ENCODE peak calls at places on chromosomes 5 and 9, in nine cellular contexts. One of them, this sample, is unnamed.

GRCh38 chr5:1856596-1857255 is 26.0 kb downstream of the IRX4 start:
- DNase-seq in stomach: no peak
- DNase-seq in left ventricle myocardium inferior: no peak
- DNase-seq in body of pancreas: no peak
- DNase-seq in cardiac fibroblast: no peak
- DNase-seq in GM12865: no peak
- DNase-seq in upper lobe of right lung: no peak
- DNase-seq in nephron progenitor cell: no peak
- DNase-seq in AG04449: no peak
- DNase-seq in this sample: no peak

GRCh38 chr9:32423371-32423770 is 38.9 kb downstream of the ACO1 start:
- DNase-seq in AG04449: peak
- DNase-seq in upper lobe of right lung: no peak
- DNase-seq in nephron progenitor cell: no peak
- DNase-seq in cardiac fibroblast: peak
- DNase-seq in GM12865: no peak
- DNase-seq in left ventricle myocardium inferior: no peak
- DNase-seq in body of pancreas: no peak
- DNase-seq in stomach: no peak
- DNase-seq in this sample: peak

GRCh38 chr9:112041536-112042243 is 133.4 kb downstream of the SUSD1 start:
- DNase-seq in nephron progenitor cell: no peak
- DNase-seq in AG04449: peak
- DNase-seq in upper lobe of right lung: no peak
- DNase-seq in GM12865: no peak
- DNase-seq in stomach: no peak
- DNase-seq in body of pancreas: peak
- DNase-seq in cardiac fibroblast: peak
- DNase-seq in left ventricle myocardium inferior: no peak
- DNase-seq in this sample: peak

GRCh38 chr5:105924366-105924765 is 1746.4 kb downstream of the EFNA5 start:
- DNase-seq in upper lobe of right lung: no peak
- DNase-seq in cardiac fibroblast: peak
- DNase-seq in body of pancreas: no peak
- DNase-seq in AG04449: peak
- DNase-seq in nephron progenitor cell: no peak
- DNase-seq in GM12865: no peak
- DNase-seq in stomach: no peak
- DNase-seq in left ventricle myocardium inferior: no peak
- DNase-seq in this sample: peak

GRCh38 chr9:38068616-38068865 is 486 bp downstream of the SHB start:
- DNase-seq in cardiac fibroblast: peak
- DNase-seq in upper lobe of right lung: no peak
- DNase-seq in nephron progenitor cell: peak
- DNase-seq in GM12865: peak
- DNase-seq in left ventricle myocardium inferior: no peak
- DNase-seq in AG04449: no peak
- DNase-seq in stomach: peak
- DNase-seq in body of pancreas: peak
- DNase-seq in this sample: peak

GRCh38 chr5:87319469-87319868 is 51.8 kb downstream of the RASA1 start:
- DNase-seq in GM12865: no peak
- DNase-seq in upper lobe of right lung: no peak
- DNase-seq in cardiac fibroblast: no peak
- DNase-seq in stomach: no peak
- DNase-seq in AG04449: no peak
- DNase-seq in nephron progenitor cell: no peak
- DNase-seq in left ventricle myocardium inferior: no peak
- DNase-seq in body of pancreas: no peak
- DNase-seq in this sample: no peak

GRCh38 chr9:70285246-70285645 is 26.5 kb downstream of the SMC5 start:
- DNase-seq in cardiac fibroblast: peak
- DNase-seq in upper lobe of right lung: no peak
- DNase-seq in body of pancreas: no peak
- DNase-seq in GM12865: no peak
- DNase-seq in left ventricle myocardium inferior: no peak
- DNase-seq in stomach: no peak
- DNase-seq in AG04449: no peak
- DNase-seq in nephron progenitor cell: no peak
- DNase-seq in this sample: no peak

GRCh38 chr5:134555889-134556311 is 30.4 kb downstream of the JADE2 start:
- DNase-seq in body of pancreas: no peak
- DNase-seq in upper lobe of right lung: no peak
- DNase-seq in stomach: peak
- DNase-seq in GM12865: peak
- DNase-seq in AG04449: no peak
- DNase-seq in left ventricle myocardium inferior: peak
- DNase-seq in nephron progenitor cell: peak
- DNase-seq in cardiac fibroblast: peak
- DNase-seq in this sample: peak

GRCh38 chr5:58911270-58911669 is 328.4 kb downstream of the RAB3C start:
- DNase-seq in left ventricle myocardium inferior: no peak
- DNase-seq in upper lobe of right lung: no peak
- DNase-seq in AG04449: no peak
- DNase-seq in cardiac fibroblast: no peak
- DNase-seq in stomach: no peak
- DNase-seq in nephron progenitor cell: no peak
- DNase-seq in GM12865: no peak
- DNase-seq in body of pancreas: no peak
- DNase-seq in this sample: no peak

GRCh38 chr5:148729182-148729581 is 74.9 kb upstream of the HTR4 start:
- DNase-seq in stomach: no peak
- DNase-seq in left ventricle myocardium inferior: no peak
- DNase-seq in body of pancreas: no peak
- DNase-seq in GM12865: no peak
- DNase-seq in nephron progenitor cell: no peak
- DNase-seq in upper lobe of right lung: no peak
- DNase-seq in AG04449: no peak
- DNase-seq in cardiac fibroblast: peak
- DNase-seq in this sample: peak

GRCh38 chr9:81724242-81724889 is 35.0 kb upstream of the TLE1 start:
- DNase-seq in upper lobe of right lung: no peak
- DNase-seq in nephron progenitor cell: no peak
- DNase-seq in GM12865: no peak
- DNase-seq in cardiac fibroblast: peak
- DNase-seq in left ventricle myocardium inferior: no peak
- DNase-seq in AG04449: no peak
- DNase-seq in stomach: no peak
- DNase-seq in body of pancreas: no peak
- DNase-seq in this sample: no peak

GRCh38 chr5:64929833-64930232 is 161.1 kb downstream of the CWC27 start:
- DNase-seq in cardiac fibroblast: no peak
- DNase-seq in stomach: no peak
- DNase-seq in AG04449: no peak
- DNase-seq in GM12865: no peak
- DNase-seq in upper lobe of right lung: no peak
- DNase-seq in nephron progenitor cell: no peak
- DNase-seq in left ventricle myocardium inferior: no peak
- DNase-seq in body of pancreas: no peak
- DNase-seq in this sample: no peak

GRCh38 chr9:116693233-116693731 is 6.2 kb downstream of the TRIM32 start:
- DNase-seq in left ventricle myocardium inferior: no peak
- DNase-seq in GM12865: no peak
- DNase-seq in nephron progenitor cell: no peak
- DNase-seq in cardiac fibroblast: peak
- DNase-seq in AG04449: no peak
- DNase-seq in stomach: no peak
- DNase-seq in body of pancreas: no peak
- DNase-seq in upper lobe of right lung: no peak
- DNase-seq in this sample: no peak

GRCh38 chr5:31196309-31196708 is 2.8 kb downstream of the CDH6 start:
- DNase-seq in cardiac fibroblast: peak
- DNase-seq in AG04449: no peak
- DNase-seq in stomach: no peak
- DNase-seq in body of pancreas: no peak
- DNase-seq in upper lobe of right lung: no peak
- DNase-seq in GM12865: no peak
- DNase-seq in left ventricle myocardium inferior: no peak
- DNase-seq in nephron progenitor cell: no peak
- DNase-seq in this sample: no peak

GRCh38 chr9:129500166-129500862 is 120.6 kb downstream of the C9orf50 start:
- DNase-seq in left ventricle myocardium inferior: no peak
- DNase-seq in cardiac fibroblast: no peak
- DNase-seq in stomach: no peak
- DNase-seq in upper lobe of right lung: no peak
- DNase-seq in GM12865: no peak
- DNase-seq in body of pancreas: peak
- DNase-seq in AG04449: no peak
- DNase-seq in nephron progenitor cell: peak
- DNase-seq in this sample: no peak

GRCh38 chr9:130260816-130261765 is 4.5 kb upstream of the HMCN2 start:
- DNase-seq in upper lobe of right lung: no peak
- DNase-seq in GM12865: no peak
- DNase-seq in nephron progenitor cell: no peak
- DNase-seq in AG04449: no peak
- DNase-seq in left ventricle myocardium inferior: no peak
- DNase-seq in cardiac fibroblast: peak
- DNase-seq in stomach: no peak
- DNase-seq in body of pancreas: no peak
- DNase-seq in this sample: no peak

GRCh38 chr9:38130724-38131123 is 61.7 kb upstream of the SHB start:
- DNase-seq in GM12865: no peak
- DNase-seq in stomach: no peak
- DNase-seq in body of pancreas: peak
- DNase-seq in AG04449: no peak
- DNase-seq in nephron progenitor cell: peak
- DNase-seq in cardiac fibroblast: no peak
- DNase-seq in left ventricle myocardium inferior: no peak
- DNase-seq in upper lobe of right lung: peak
- DNase-seq in this sample: no peak

DNA sequence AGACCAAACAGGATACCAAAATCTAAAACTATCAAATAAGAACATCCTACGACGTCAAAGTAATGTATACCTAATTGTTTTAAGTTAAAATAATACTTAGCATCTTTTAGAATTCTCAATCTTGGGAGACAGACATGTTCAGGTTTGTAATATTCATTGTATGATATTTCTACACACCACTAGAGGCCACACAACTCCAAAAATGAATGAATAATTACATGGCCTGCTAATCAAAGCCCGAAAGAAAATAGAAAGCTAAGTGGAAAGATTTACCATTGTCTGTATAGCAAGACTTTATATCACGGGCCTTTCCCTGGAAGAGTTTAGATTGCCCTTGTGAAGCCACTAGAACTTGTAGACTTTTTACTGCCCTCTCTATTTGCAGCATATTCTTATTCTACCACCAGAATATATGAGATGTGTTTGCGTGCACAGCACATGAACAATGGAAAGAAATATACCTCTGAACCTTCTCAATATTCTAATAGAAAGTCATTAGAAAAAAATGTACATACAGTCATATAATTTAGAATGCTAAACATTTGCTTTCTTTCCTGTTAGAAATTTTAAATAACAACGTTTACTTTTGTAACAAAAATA is 380.1 kb upstream of the NUDT12 start:
- DNase-seq in cardiac fibroblast: no peak
- DNase-seq in GM12865: no peak
- DNase-seq in body of pancreas: no peak
- DNase-seq in nephron progenitor cell: no peak
- DNase-seq in stomach: no peak
- DNase-seq in AG04449: no peak
- DNase-seq in upper lobe of right lung: no peak
- DNase-seq in left ventricle myocardium inferior: no peak
- DNase-seq in this sample: peak
- TF ChIP-seq CTCF in cardiac fibroblast: no peak
- TF ChIP-seq CTCF in GM12865: no peak
- TF ChIP-seq CTCF in body of pancreas: no peak
- TF ChIP-seq CTCF in nephron progenitor cell: no peak
- TF ChIP-seq CTCF in stomach: no peak
- TF ChIP-seq CTCF in AG04449: no peak
- TF ChIP-seq CTCF in upper lobe of right lung: no peak
- TF ChIP-seq CTCF in left ventricle myocardium inferior: no peak
- TF ChIP-seq CTCF in this sample: no peak

DNA sequence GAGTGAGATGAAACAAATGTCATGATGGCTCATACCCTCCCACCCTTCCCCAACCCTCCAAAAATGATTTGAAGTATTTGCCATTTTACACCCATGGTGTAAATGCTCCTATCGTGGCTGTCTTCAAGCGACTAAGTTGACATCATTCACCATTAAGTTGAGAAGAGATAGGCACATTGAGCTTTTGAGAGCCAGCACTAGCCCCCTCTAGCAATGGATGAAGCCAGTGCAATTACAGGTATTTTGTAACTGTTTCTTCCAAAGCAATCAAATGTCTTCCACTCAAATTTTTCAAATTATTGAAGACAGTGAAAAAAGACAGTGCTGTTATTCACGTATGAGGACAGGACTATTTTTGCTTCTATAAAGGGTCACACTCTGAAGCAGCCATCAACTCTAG is 371.5 kb upstream of the KLF4 start:
- DNase-seq in cardiac fibroblast: no peak
- DNase-seq in nephron progenitor cell: no peak
- DNase-seq in body of pancreas: no peak
- DNase-seq in left ventricle myocardium inferior: no peak
- DNase-seq in GM12865: no peak
- DNase-seq in stomach: no peak
- DNase-seq in upper lobe of right lung: no peak
- DNase-seq in AG04449: no peak
- DNase-seq in this sample: no peak
- TF ChIP-seq CTCF in cardiac fibroblast: no peak
- TF ChIP-seq CTCF in nephron progenitor cell: no peak
- TF ChIP-seq CTCF in body of pancreas: no peak
- TF ChIP-seq CTCF in left ventricle myocardium inferior: peak
- TF ChIP-seq CTCF in GM12865: no peak
- TF ChIP-seq CTCF in stomach: no peak
- TF ChIP-seq CTCF in upper lobe of right lung: no peak
- TF ChIP-seq CTCF in AG04449: no peak
- TF ChIP-seq CTCF in this sample: no peak

GRCh38 chr5:13692172-13692571 is 252.3 kb downstream of the DNAH5 start:
- DNase-seq in cardiac fibroblast: no peak
- DNase-seq in GM12865: no peak
- DNase-seq in AG04449: no peak
- DNase-seq in stomach: no peak
- DNase-seq in body of pancreas: no peak
- DNase-seq in nephron progenitor cell: no peak
- DNase-seq in upper lobe of right lung: no peak
- DNase-seq in left ventricle myocardium inferior: no peak
- DNase-seq in this sample: no peak

GRCh38 chr5:13698882-13699281 is 245.6 kb downstream of the DNAH5 start:
- DNase-seq in body of pancreas: no peak
- DNase-seq in upper lobe of right lung: no peak
- DNase-seq in cardiac fibroblast: no peak
- DNase-seq in stomach: no peak
- DNase-seq in GM12865: no peak
- DNase-seq in left ventricle myocardium inferior: no peak
- DNase-seq in nephron progenitor cell: no peak
- DNase-seq in AG04449: no peak
- DNase-seq in this sample: no peak

GRCh38 chr5:13695076-13695712 is 249.3 kb downstream of the DNAH5 start:
- DNase-seq in cardiac fibroblast: no peak
- DNase-seq in stomach: no peak
- DNase-seq in left ventricle myocardium inferior: no peak
- DNase-seq in nephron progenitor cell: no peak
- DNase-seq in upper lobe of right lung: no peak
- DNase-seq in AG04449: no peak
- DNase-seq in GM12865: no peak
- DNase-seq in body of pancreas: no peak
- DNase-seq in this sample: no peak
- TF ChIP-seq CTCF in cardiac fibroblast: no peak
- TF ChIP-seq CTCF in stomach: no peak
- TF ChIP-seq CTCF in left ventricle myocardium inferior: no peak
- TF ChIP-seq CTCF in nephron progenitor cell: no peak
- TF ChIP-seq CTCF in upper lobe of right lung: no peak
- TF ChIP-seq CTCF in AG04449: no peak
- TF ChIP-seq CTCF in GM12865: no peak
- TF ChIP-seq CTCF in body of pancreas: no peak
- TF ChIP-seq CTCF in this sample: no peak

GRCh38 chr9:9998491-9999287 is 614.1 kb downstream of the PTPRD start:
- DNase-seq in cardiac fibroblast: no peak
- DNase-seq in GM12865: peak
- DNase-seq in left ventricle myocardium inferior: no peak
- DNase-seq in AG04449: no peak
- DNase-seq in stomach: no peak
- DNase-seq in nephron progenitor cell: no peak
- DNase-seq in body of pancreas: no peak
- DNase-seq in upper lobe of right lung: no peak
- DNase-seq in this sample: peak
- TF ChIP-seq CTCF in cardiac fibroblast: peak
- TF ChIP-seq CTCF in GM12865: peak
- TF ChIP-seq CTCF in left ventricle myocardium inferior: peak
- TF ChIP-seq CTCF in AG04449: no peak
- TF ChIP-seq CTCF in stomach: no peak
- TF ChIP-seq CTCF in nephron progenitor cell: peak
- TF ChIP-seq CTCF in body of pancreas: no peak
- TF ChIP-seq CTCF in upper lobe of right lung: no peak
- TF ChIP-seq CTCF in this sample: peak